ENCODE peak calls at places on chromosomes 2 and 18, in five cellular contexts. One of them, this sample, is unnamed. For H3K36me3, the result is how much of the 10 kb centered on the place peaks cover.

GRCh38 chr2:237283136-237283928 is 130.6 kb downstream of the COL6A3 start:
- DNase-seq in stomach: no peak
- DNase-seq in mammary epithelial cell: no peak
- DNase-seq in H7: no peak
- DNase-seq in GM23248: peak
- DNase-seq in this sample: peak

GRCh38 chr2:236209535-236209934 is 41.3 kb upstream of the GBX2 start:
- DNase-seq in stomach: no peak
- DNase-seq in mammary epithelial cell: no peak
- DNase-seq in H7: peak
- DNase-seq in GM23248: no peak
- DNase-seq in this sample: no peak

GRCh38 chr2:237629739-237630138 is 2.4 kb downstream of the LRRFIP1 start:
- DNase-seq in stomach: no peak
- DNase-seq in H7: no peak
- DNase-seq in mammary epithelial cell: peak
- DNase-seq in GM23248: peak
- DNase-seq in this sample: no peak

GRCh38 chr2:225616848-225617247 is 217.3 kb downstream of the NYAP2 start:
- DNase-seq in H7: no peak
- DNase-seq in stomach: no peak
- DNase-seq in mammary epithelial cell: no peak
- DNase-seq in GM23248: no peak
- DNase-seq in this sample: no peak

GRCh38 chr2:7745369-7745768 is 828.2 kb downstream of the RNF144A start:
- DNase-seq in stomach: no peak
- DNase-seq in GM23248: peak
- DNase-seq in mammary epithelial cell: no peak
- DNase-seq in H7: no peak
- DNase-seq in this sample: peak

GRCh38 chr2:120398961-120399888 is 53.3 kb downstream of the INHBB start:
- DNase-seq in H7: peak
- DNase-seq in mammary epithelial cell: peak
- DNase-seq in stomach: peak
- DNase-seq in GM23248: no peak
- DNase-seq in this sample: peak

GRCh38 chr2:238915596-238915995 is 67.7 kb downstream of the TWIST2 start:
- DNase-seq in GM23248: peak
- DNase-seq in stomach: no peak
- DNase-seq in mammary epithelial cell: no peak
- DNase-seq in H7: no peak
- DNase-seq in this sample: no peak

GRCh38 chr2:136171223-136171622 is 53.3 kb upstream of the CXCR4 start:
- DNase-seq in mammary epithelial cell: no peak
- DNase-seq in stomach: no peak
- DNase-seq in H7: no peak
- DNase-seq in GM23248: no peak
- DNase-seq in this sample: no peak

GRCh38 chr2:58405341-58405740 is 164.2 kb upstream of the FANCL start:
- DNase-seq in GM23248: no peak
- DNase-seq in stomach: no peak
- DNase-seq in H7: no peak
- DNase-seq in mammary epithelial cell: no peak
- DNase-seq in this sample: no peak

GRCh38 chr2:165357758-165358157 is 111.7 kb upstream of the CSRNP3 start:
- DNase-seq in stomach: no peak
- DNase-seq in GM23248: peak
- DNase-seq in H7: no peak
- DNase-seq in mammary epithelial cell: peak
- DNase-seq in this sample: peak

GRCh38 chr18:58266291-58266690 is 222.3 kb downstream of the NEDD4L start:
- DNase-seq in H7: no peak
- DNase-seq in mammary epithelial cell: no peak
- DNase-seq in stomach: no peak
- DNase-seq in GM23248: no peak
- DNase-seq in this sample: no peak

GRCh38 chr2:240463866-240464481 is 28.5 kb downstream of the GPC1 start:
- DNase-seq in GM23248: no peak
- DNase-seq in mammary epithelial cell: no peak
- DNase-seq in stomach: peak
- DNase-seq in H7: peak
- DNase-seq in this sample: no peak

GRCh38 chr18:47397671-47398319 is 146.3 kb upstream of the SKOR2 start:
- DNase-seq in stomach: no peak
- DNase-seq in GM23248: no peak
- DNase-seq in mammary epithelial cell: no peak
- DNase-seq in H7: peak
- DNase-seq in this sample: no peak

GRCh38 chr2:156466739-156467405 is 30.7 kb downstream of the GPD2 start:
- DNase-seq in mammary epithelial cell: no peak
- DNase-seq in GM23248: peak
- DNase-seq in stomach: peak
- DNase-seq in H7: no peak
- DNase-seq in this sample: peak

GRCh38 chr2:233974530-233975071 is 57.4 kb downstream of the TRPM8 start:
- DNase-seq in mammary epithelial cell: peak
- DNase-seq in GM23248: peak
- DNase-seq in stomach: no peak
- DNase-seq in H7: no peak
- DNase-seq in this sample: peak

GRCh38 chr2:188978291-188979081 is 4.3 kb downstream of the COL3A1 start:
- DNase-seq in stomach: no peak
- DNase-seq in mammary epithelial cell: peak
- DNase-seq in GM23248: peak
- DNase-seq in H7: peak
- DNase-seq in this sample: peak

GRCh38 chr2:233013027-233013461 is at the start of gene NGEF:
- DNase-seq in H7: no peak
- DNase-seq in stomach: peak
- DNase-seq in mammary epithelial cell: no peak
- DNase-seq in GM23248: no peak
- DNase-seq in this sample: no peak

GRCh38 chr2:165016772-165017411 is 61.6 kb upstream of the SLC38A11 start:
- DNase-seq in H7: peak
- DNase-seq in stomach: no peak
- DNase-seq in GM23248: peak
- DNase-seq in mammary epithelial cell: peak
- DNase-seq in this sample: peak

GRCh38 chr18:489244-490023 is 11.1 kb downstream of the COLEC12 start:
- DNase-seq in GM23248: peak
- DNase-seq in mammary epithelial cell: no peak
- DNase-seq in stomach: no peak
- DNase-seq in H7: no peak
- DNase-seq in this sample: peak

GRCh38 chr2:207815254-207815653 is 45.5 kb upstream of the FZD5 start:
- DNase-seq in mammary epithelial cell: no peak
- DNase-seq in GM23248: no peak
- DNase-seq in stomach: no peak
- DNase-seq in H7: no peak
- DNase-seq in this sample: no peak

GRCh38 chr2:10305254-10305635 is 2.5 kb downstream of the HPCAL1 start:
- DNase-seq in H7: no peak
- DNase-seq in stomach: no peak
- DNase-seq in mammary epithelial cell: no peak
- DNase-seq in GM23248: peak
- DNase-seq in this sample: peak

GRCh38 chr2:101001713-101002561 is at the start of gene RPL31:
- DNase-seq in mammary epithelial cell: peak
- DNase-seq in H7: peak
- DNase-seq in GM23248: peak
- DNase-seq in stomach: peak
- DNase-seq in this sample: peak

GRCh38 chr2:198973785-198974184 is 484.0 kb downstream of the SATB2 start:
- DNase-seq in mammary epithelial cell: no peak
- DNase-seq in stomach: no peak
- DNase-seq in H7: no peak
- DNase-seq in GM23248: no peak
- DNase-seq in this sample: no peak

GRCh38 chr18:26085056-26085455 is 5.4 kb downstream of the SS18 start:
- DNase-seq in stomach: no peak
- DNase-seq in mammary epithelial cell: no peak
- DNase-seq in GM23248: no peak
- DNase-seq in H7: no peak
- DNase-seq in this sample: no peak
- H3K36me3 ChIP-seq in stomach: under half
- H3K36me3 ChIP-seq in mammary epithelial cell: half or more
- H3K36me3 ChIP-seq in GM23248: half or more
- H3K36me3 ChIP-seq in H7: under half
- H3K36me3 ChIP-seq in this sample: half or more

GRCh38 chr2:99376254-99376864 is 39.2 kb downstream of the EIF5B start:
- DNase-seq in stomach: no peak
- DNase-seq in mammary epithelial cell: no peak
- DNase-seq in H7: no peak
- DNase-seq in GM23248: no peak
- DNase-seq in this sample: no peak
- H3K36me3 ChIP-seq in stomach: under half
- H3K36me3 ChIP-seq in mammary epithelial cell: under half
- H3K36me3 ChIP-seq in H7: under half
- H3K36me3 ChIP-seq in GM23248: half or more
- H3K36me3 ChIP-seq in this sample: half or more

GRCh38 chr18:13124411-13124810 is 94.1 kb upstream of the LDLRAD4 start:
- DNase-seq in mammary epithelial cell: no peak
- DNase-seq in H7: no peak
- DNase-seq in stomach: no peak
- DNase-seq in GM23248: no peak
- DNase-seq in this sample: no peak

GRCh38 chr18:13120967-13121586 is 97.5 kb upstream of the LDLRAD4 start:
- DNase-seq in mammary epithelial cell: no peak
- DNase-seq in GM23248: peak
- DNase-seq in stomach: no peak
- DNase-seq in H7: no peak
- DNase-seq in this sample: peak

GRCh38 chr18:13120255-13120654 is 98.3 kb upstream of the LDLRAD4 start:
- DNase-seq in mammary epithelial cell: no peak
- DNase-seq in GM23248: no peak
- DNase-seq in stomach: no peak
- DNase-seq in H7: no peak
- DNase-seq in this sample: no peak
- H3K36me3 ChIP-seq in mammary epithelial cell: under half
- H3K36me3 ChIP-seq in GM23248: under half
- H3K36me3 ChIP-seq in stomach: under half
- H3K36me3 ChIP-seq in H7: under half
- H3K36me3 ChIP-seq in this sample: under half

DNA sequence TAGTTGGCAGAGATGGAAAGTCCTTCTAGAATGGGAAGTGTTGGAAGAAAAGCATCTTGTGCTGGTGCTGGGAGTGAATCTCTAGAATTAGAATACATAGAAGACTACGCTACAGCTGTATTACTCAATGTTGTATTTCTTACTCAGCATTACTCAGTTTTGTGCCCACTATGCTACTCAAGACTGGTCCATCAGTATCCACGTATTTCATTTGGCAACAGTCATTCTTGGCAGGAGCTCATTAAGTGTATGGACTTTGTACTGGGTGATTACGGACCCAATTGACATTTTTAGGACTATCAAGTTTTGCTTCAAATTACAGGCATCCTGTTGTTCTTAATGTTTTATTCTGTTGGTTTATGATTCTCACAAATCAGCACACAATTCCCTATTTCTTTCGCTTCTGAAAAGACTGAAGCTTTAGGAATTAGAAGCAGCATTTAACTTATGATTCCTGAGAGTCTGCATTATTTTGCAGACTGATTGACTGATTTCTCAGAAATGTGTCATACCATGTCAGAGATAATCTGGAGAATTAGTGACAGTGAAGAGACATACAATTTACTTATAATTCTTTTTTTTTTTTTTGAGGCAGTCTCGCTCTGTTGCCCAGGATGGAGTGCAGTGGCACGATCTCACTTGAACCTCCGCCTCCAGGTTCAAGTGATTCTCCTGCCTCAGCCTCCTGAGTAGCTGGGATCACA is 136.9 kb downstream of the MYO3B start:
- DNase-seq in H7: no peak
- DNase-seq in GM23248: peak
- DNase-seq in stomach: no peak
- DNase-seq in mammary epithelial cell: peak
- DNase-seq in this sample: no peak
- H3K36me3 ChIP-seq in H7: under half
- H3K36me3 ChIP-seq in GM23248: under half
- H3K36me3 ChIP-seq in stomach: under half
- H3K36me3 ChIP-seq in mammary epithelial cell: under half
- H3K36me3 ChIP-seq in this sample: under half

GRCh38 chr2:88608184-88608583 is 19.1 kb downstream of the EIF2AK3 start:
- DNase-seq in H7: no peak
- DNase-seq in stomach: no peak
- DNase-seq in mammary epithelial cell: no peak
- DNase-seq in GM23248: no peak
- DNase-seq in this sample: no peak
- H3K36me3 ChIP-seq in H7: under half
- H3K36me3 ChIP-seq in stomach: under half
- H3K36me3 ChIP-seq in mammary epithelial cell: under half
- H3K36me3 ChIP-seq in GM23248: under half
- H3K36me3 ChIP-seq in this sample: under half

This sample was measured in adipocyte.